ENCODE peak calls at places on chromosomes 2 and 18, in eight cellular contexts. Y is effector memory CD4-positive, alpha-beta T cell; U is activated CD4-positive, alpha-beta T cell treated with anti-CD3 and anti-CD28 coated beads, Interleukin-2, amount 50 U/mL, for 1 hour; V is esophagus squamous epithelium; J is stimulated activated CD8-positive, alpha-beta memory T cell treated with anti-CD3 and anti-CD28 coated beads, Interleukin-15, amount 100 ng/mL, for 4 hours; O is D341Med; G is dorsolateral prefrontal cortex; Q is stomach. C is an unnamed sample.

GRCh38 chr2:23377772-23378171 is 7.2 kb upstream of the KLHL29 start:
- DNase-seq in Y (no peak), U (no peak), V (no peak), J (no peak), O (no peak), G (no peak), Q (no peak), C (no peak)

GRCh38 chr2:63858291-63858690 is 16.6 kb downstream of the UGP2 start:
- DNase-seq in Y (no peak), U (no peak), V (no peak), J (no peak), O (no peak), G (no peak), Q (no peak), C (no peak)

GRCh38 chr2:1564506-1564905 is 151.2 kb downstream of the TPO start:
- DNase-seq in Y (no peak), U (no peak), V (no peak), J (no peak), O (no peak), G (no peak), Q (no peak), C (no peak)

GRCh38 chr18:3447035-3447894 is 2.7 kb upstream of the TGIF1 start:
- DNase-seq in Y (no peak), U (no peak), V (no peak), J (no peak), O (peak; percentile 49), G (no peak), Q (peak; percentile 37), C (no peak)

GRCh38 chr18:63005306-63005705 is 290.0 kb downstream of the PHLPP1 start:
- DNase-seq in Y (no peak), U (no peak), V (no peak), J (no peak), O (no peak), G (no peak), Q (no peak), C (no peak)

GRCh38 chr18:36889316-36889715 is 60.4 kb downstream of the KIAA1328 start:
- DNase-seq in Y (no peak), U (no peak), V (no peak), J (no peak), O (no peak), G (no peak), Q (no peak), C (no peak)

GRCh38 chr2:225637199-225637598 is 237.7 kb downstream of the NYAP2 start:
- DNase-seq in Y (no peak), U (no peak), V (no peak), J (no peak), O (no peak), G (no peak), Q (no peak), C (no peak)

GRCh38 chr2:39504790-39505335 is 67.8 kb upstream of the MAP4K3 start:
- DNase-seq in Y (no peak), U (no peak), V (no peak), J (no peak), O (no peak), G (no peak), Q (no peak), C (no peak)

GRCh38 chr18:59779979-59780378 is 82.8 kb upstream of the CCBE1 start:
- DNase-seq in Y (no peak), U (no peak), V (no peak), J (no peak), O (no peak), G (no peak), Q (no peak), C (no peak)

GRCh38 chr2:54531558-54531957 is 75.4 kb downstream of the SPTBN1 start:
- DNase-seq in Y (no peak), U (no peak), V (no peak), J (no peak), O (no peak), G (no peak), Q (no peak), C (no peak)

GRCh38 chr2:28567076-28567471 is 71.2 kb downstream of the PLB1 start:
- DNase-seq in Y (no peak), U (peak; percentile 30), V (no peak), J (no peak), O (peak; percentile 57), G (peak; percentile 47), Q (no peak), C (no peak)

GRCh38 chr2:112582314-112582746 is 2.1 kb upstream of the CHCHD5 start:
- DNase-seq in Y (no peak), U (peak; percentile 11), V (no peak), J (no peak), O (peak; percentile 41), G (no peak), Q (no peak), C (peak; percentile 71)

GRCh38 chr2:189129971-189130370 is 49.6 kb downstream of the COL5A2 start:
- DNase-seq in Y (no peak), U (no peak), V (no peak), J (no peak), O (no peak), G (no peak), Q (no peak), C (no peak)

GRCh38 chr2:69026026-69026425 is 13.0 kb downstream of the ANTXR1 start:
- DNase-seq in Y (no peak), U (no peak), V (no peak), J (no peak), O (peak; percentile 37), G (no peak), Q (peak; percentile 46), C (no peak)

GRCh38 chr2:175930504-175930903 is 71.6 kb downstream of the LNPK start:
- DNase-seq in Y (no peak), U (no peak), V (no peak), J (no peak), O (no peak), G (no peak), Q (no peak), C (no peak)

GRCh38 chr18:905307-905947 is 756 bp downstream of the ADCYAP1 start:
- DNase-seq in Y (no peak), U (no peak), V (no peak), J (no peak), O (peak; percentile 53), G (no peak), Q (no peak), C (no peak)

GRCh38 chr2:72745679-72746368 is 80.0 kb downstream of the EXOC6B start:
- DNase-seq in Y (no peak), U (no peak), V (no peak), J (no peak), O (peak; percentile 31), G (no peak), Q (no peak), C (peak; percentile 22)

GRCh38 chr2:152025678-152026287 is 73.1 kb downstream of the CACNB4 start:
- DNase-seq in Y (peak; percentile 23), U (peak; percentile 75), V (peak; percentile 10), J (peak; percentile 41), O (peak; percentile 81), G (peak; percentile 90), Q (peak; percentile 87), C (peak; percentile 73)

GRCh38 chr2:13522917-13523821 is 806.4 kb downstream of the TRIB2 start:
- DNase-seq in Y (no peak), U (no peak), V (no peak), J (no peak), O (no peak), G (no peak), Q (peak; percentile 82), C (no peak)

GRCh38 chr2:186423481-186423880 is 62.6 kb upstream of the ZC3H15 start:
- DNase-seq in Y (no peak), U (no peak), V (no peak), J (no peak), O (no peak), G (no peak), Q (no peak), C (no peak)

GRCh38 chr2:37283207-37283606 is 41.4 kb downstream of the PRKD3 start:
- DNase-seq in Y (no peak), U (no peak), V (no peak), J (no peak), O (no peak), G (no peak), Q (no peak), C (no peak)

GRCh38 chr18:25675123-25675850 is 323.3 kb upstream of the ZNF521 start:
- DNase-seq in Y (no peak), U (no peak), V (no peak), J (no peak), O (no peak), G (no peak), Q (no peak), C (no peak)

GRCh38 chr2:150485871-150486538 is 1.5 kb downstream of the RND3 start:
- DNase-seq in Y (no peak), U (no peak), V (no peak), J (no peak), O (peak; percentile 79), G (peak; percentile 42), Q (peak; percentile 80), C (no peak)

GRCh38 chr2:135825131-135825854 is 11.7 kb downstream of the LCT start:
- DNase-seq in Y (no peak), U (no peak), V (no peak), J (no peak), O (no peak), G (no peak), Q (no peak), C (no peak)

GRCh38 chr2:24683408-24683807 is 109.8 kb downstream of the PTRHD1 start:
- DNase-seq in Y (no peak), U (no peak), V (no peak), J (no peak), O (no peak), G (no peak), Q (no peak), C (no peak)

GRCh38 chr2:239588451-239589269 is 187.8 kb upstream of the HDAC4 start:
- DNase-seq in Y (no peak), U (no peak), V (no peak), J (no peak), O (no peak), G (no peak), Q (no peak), C (no peak)